ENCODE peak calls at places on chromosomes 11 and 22, in eight cellular contexts. E is MV-4-11; L is GM10248; C is mesendoderm; H is naive thymus-derived CD8-positive, alpha-beta T cell; B is myocyte; V is uterus; P is Calu3. G is an unnamed sample.
A peak's percentile ranks its signal among the peaks of the same experiment; 100 is the strongest.

GRCh38 chr22:47032091-47032943 is 269.9 kb downstream of the TBC1D22A start:
- DNase-seq in P (no peak), L (no peak), B (no peak), H (peak; percentile 53), V (no peak), E (no peak), C (no peak), G (peak; percentile 36)

GRCh38 chr11:65934014-65934413 is 11.3 kb upstream of the TSGA10IP start:
- DNase-seq in E (no peak), L (no peak), H (no peak), C (no peak), B (peak; percentile 31), V (no peak), P (no peak), G (no peak)

GRCh38 chr22:44578115-44578457 is 80.1 kb upstream of the RTL6 start:
- DNase-seq in V (no peak), H (peak; percentile 54), P (no peak), E (no peak), C (no peak), L (no peak), B (no peak), G (peak; percentile 30)

GRCh38 chr11:115959098-115959497 is 454.9 kb upstream of the CADM1 start:
- DNase-seq in C (no peak), L (no peak), P (no peak), H (no peak), E (no peak), V (no peak), B (no peak), G (no peak)

GRCh38 chr22:46219650-46220049 is 30.4 kb downstream of the CDPF1 start:
- DNase-seq in E (no peak), V (no peak), L (no peak), H (no peak), C (no peak), P (no peak), B (no peak), G (no peak)

GRCh38 chr22:21624120-21624879 is 5.5 kb downstream of the YDJC start:
- DNase-seq in B (peak; percentile 52), H (no peak), P (peak; percentile 24), V (no peak), C (peak; percentile 60), L (no peak), E (peak; percentile 19), G (peak; percentile 67)

GRCh38 chr22:43397766-43398165 is 14.0 kb upstream of the MPPED1 start:
- DNase-seq in V (no peak), B (no peak), C (no peak), H (no peak), E (no peak), L (no peak), P (no peak), G (no peak)

GRCh38 chr11:43367382-43368178 is 8.9 kb downstream of the TTC17 start:
- DNase-seq in V (no peak), L (peak; percentile 23), P (no peak), B (peak; percentile 53), E (peak; percentile 70), H (no peak), C (no peak), G (no peak)

GRCh38 chr11:57248780-57249383 is 11.8 kb upstream of the APLNR start:
- DNase-seq in E (peak; percentile 41), B (peak; percentile 75), H (no peak), V (peak; percentile 64), C (peak; percentile 91), P (peak; percentile 80), L (no peak), G (peak; percentile 83)

GRCh38 chr22:18023509-18024275 is 669 bp downstream of the MICAL3 start:
- DNase-seq in C (peak; percentile 75), B (peak; percentile 87), L (peak; percentile 59), H (no peak), V (peak; percentile 83), P (peak; percentile 64), E (no peak), G (peak; percentile 93)

GRCh38 chr11:70034740-70035365 is 43.3 kb upstream of the ANO1 start:
- DNase-seq in V (no peak), H (no peak), P (no peak), E (no peak), C (no peak), B (no peak), L (no peak), G (no peak)

GRCh38 chr11:126431401-126432064 is 76.0 kb downstream of the ST3GAL4 start:
- DNase-seq in V (peak; percentile 53), H (no peak), C (no peak), L (no peak), E (peak; percentile 7), P (peak; percentile 49), B (peak; percentile 88), G (peak; percentile 72)

GRCh38 chr11:114307524-114308203 is 11.5 kb downstream of the NNMT start:
- DNase-seq in P (peak; percentile 56), B (peak; percentile 86), E (no peak), V (peak; percentile 60), L (no peak), H (no peak), C (no peak), G (peak; percentile 76)

GRCh38 chr11:112377946-112378345 is 117.3 kb upstream of the PLET1 start:
- DNase-seq in H (no peak), V (no peak), L (no peak), C (no peak), B (no peak), E (no peak), P (no peak), G (no peak)

GRCh38 chr11:128713595-128713994 is 19.7 kb downstream of the FLI1 start:
- DNase-seq in E (peak; percentile 93), H (no peak), B (no peak), V (no peak), C (no peak), L (no peak), P (no peak), G (no peak)